ENCODE peak calls at places on chromosome 9, in eight cellular contexts. One of them, this sample, is unnamed.
A peak's percentile ranks its signal among the peaks of the same experiment; 100 is the strongest.

GRCh38 chr9:7366121-7366520 is 433.5 kb downstream of the DMAC1 start:
- DNase-seq in BJ: peak; percentile 9
- DNase-seq in foreskin fibroblast: peak; percentile 41
- DNase-seq in type B pancreatic cell: no peak
- DNase-seq in HCT116: no peak
- DNase-seq in thoracic aorta: no peak
- DNase-seq in cardiac muscle cell: peak; percentile 58
- DNase-seq in lung: no peak
- DNase-seq in this sample: no peak

GRCh38 chr9:111102793-111103474 is 64.7 kb upstream of the LPAR1 start:
- DNase-seq in HCT116: no peak
- DNase-seq in lung: no peak
- DNase-seq in foreskin fibroblast: peak; percentile 58
- DNase-seq in type B pancreatic cell: no peak
- DNase-seq in cardiac muscle cell: peak; percentile 21
- DNase-seq in BJ: no peak
- DNase-seq in thoracic aorta: no peak
- DNase-seq in this sample: no peak

GRCh38 chr9:101408374-101409078 is 9.9 kb downstream of the ZNF189 start:
- DNase-seq in cardiac muscle cell: no peak
- DNase-seq in lung: no peak
- DNase-seq in BJ: no peak
- DNase-seq in thoracic aorta: no peak
- DNase-seq in foreskin fibroblast: no peak
- DNase-seq in type B pancreatic cell: no peak
- DNase-seq in HCT116: no peak
- DNase-seq in this sample: no peak

GRCh38 chr9:117034862-117035261 is 347.8 kb downstream of the TRIM32 start:
- DNase-seq in HCT116: no peak
- DNase-seq in foreskin fibroblast: no peak
- DNase-seq in lung: no peak
- DNase-seq in type B pancreatic cell: no peak
- DNase-seq in cardiac muscle cell: peak; percentile 4
- DNase-seq in BJ: no peak
- DNase-seq in thoracic aorta: no peak
- DNase-seq in this sample: no peak

GRCh38 chr9:36041491-36041890 is 4.8 kb downstream of the RECK start:
- DNase-seq in BJ: no peak
- DNase-seq in thoracic aorta: no peak
- DNase-seq in type B pancreatic cell: no peak
- DNase-seq in lung: no peak
- DNase-seq in foreskin fibroblast: no peak
- DNase-seq in cardiac muscle cell: no peak
- DNase-seq in HCT116: no peak
- DNase-seq in this sample: no peak

GRCh38 chr9:123843703-123844102 is 86.2 kb downstream of the DENND1A start:
- DNase-seq in HCT116: no peak
- DNase-seq in cardiac muscle cell: no peak
- DNase-seq in type B pancreatic cell: no peak
- DNase-seq in lung: no peak
- DNase-seq in foreskin fibroblast: no peak
- DNase-seq in thoracic aorta: no peak
- DNase-seq in BJ: no peak
- DNase-seq in this sample: no peak

GRCh38 chr9:38211002-38211401 is 142.0 kb upstream of the SHB start:
- DNase-seq in lung: no peak
- DNase-seq in BJ: no peak
- DNase-seq in cardiac muscle cell: no peak
- DNase-seq in type B pancreatic cell: no peak
- DNase-seq in HCT116: no peak
- DNase-seq in thoracic aorta: no peak
- DNase-seq in foreskin fibroblast: no peak
- DNase-seq in this sample: no peak

GRCh38 chr9:112765281-112765680 is 14.7 kb downstream of the SNX30 start:
- DNase-seq in type B pancreatic cell: no peak
- DNase-seq in lung: no peak
- DNase-seq in BJ: no peak
- DNase-seq in foreskin fibroblast: no peak
- DNase-seq in cardiac muscle cell: no peak
- DNase-seq in thoracic aorta: no peak
- DNase-seq in HCT116: no peak
- DNase-seq in this sample: no peak

GRCh38 chr9:113593682-113594281 is 130.3 kb downstream of the RGS3 start:
- DNase-seq in HCT116: peak; percentile 49
- DNase-seq in cardiac muscle cell: peak; percentile 98
- DNase-seq in foreskin fibroblast: peak; percentile 99
- DNase-seq in thoracic aorta: peak; percentile 97
- DNase-seq in type B pancreatic cell: peak; percentile 88
- DNase-seq in BJ: peak; percentile 97
- DNase-seq in lung: peak; percentile 79
- DNase-seq in this sample: no peak

GRCh38 chr9:120698766-120699165 is 15.5 kb downstream of the MEGF9 start:
- DNase-seq in cardiac muscle cell: no peak
- DNase-seq in type B pancreatic cell: no peak
- DNase-seq in lung: no peak
- DNase-seq in thoracic aorta: no peak
- DNase-seq in HCT116: no peak
- DNase-seq in BJ: no peak
- DNase-seq in foreskin fibroblast: peak; percentile 43
- DNase-seq in this sample: no peak

GRCh38 chr9:68730570-68731227 is 25.7 kb downstream of the PIP5K1B start:
- DNase-seq in type B pancreatic cell: no peak
- DNase-seq in lung: no peak
- DNase-seq in BJ: no peak
- DNase-seq in cardiac muscle cell: no peak
- DNase-seq in thoracic aorta: no peak
- DNase-seq in foreskin fibroblast: no peak
- DNase-seq in HCT116: no peak
- DNase-seq in this sample: no peak

GRCh38 chr9:136453326-136453725 is 13.7 kb upstream of the INPP5E start:
- DNase-seq in HCT116: no peak
- DNase-seq in thoracic aorta: no peak
- DNase-seq in lung: no peak
- DNase-seq in BJ: no peak
- DNase-seq in cardiac muscle cell: no peak
- DNase-seq in foreskin fibroblast: no peak
- DNase-seq in type B pancreatic cell: no peak
- DNase-seq in this sample: no peak

GRCh38 chr9:136454026-136454796 is 14.6 kb upstream of the INPP5E start:
- DNase-seq in BJ: no peak
- DNase-seq in cardiac muscle cell: no peak
- DNase-seq in thoracic aorta: no peak
- DNase-seq in lung: no peak
- DNase-seq in HCT116: no peak
- DNase-seq in type B pancreatic cell: no peak
- DNase-seq in foreskin fibroblast: no peak
- DNase-seq in this sample: no peak

GRCh38 chr9:136455043-136456002 is 15.7 kb upstream of the INPP5E start:
- DNase-seq in thoracic aorta: no peak
- DNase-seq in lung: no peak
- DNase-seq in HCT116: no peak
- DNase-seq in foreskin fibroblast: no peak
- DNase-seq in BJ: no peak
- DNase-seq in type B pancreatic cell: no peak
- DNase-seq in cardiac muscle cell: no peak
- DNase-seq in this sample: no peak

GRCh38 chr9:136448655-136449054 is 9.0 kb upstream of the INPP5E start:
- DNase-seq in foreskin fibroblast: no peak
- DNase-seq in thoracic aorta: no peak
- DNase-seq in cardiac muscle cell: no peak
- DNase-seq in HCT116: no peak
- DNase-seq in type B pancreatic cell: no peak
- DNase-seq in BJ: no peak
- DNase-seq in lung: no peak
- DNase-seq in this sample: no peak

GRCh38 chr9:136451221-136451877 is 11.7 kb upstream of the INPP5E start:
- DNase-seq in type B pancreatic cell: no peak
- DNase-seq in HCT116: no peak
- DNase-seq in lung: no peak
- DNase-seq in BJ: no peak
- DNase-seq in foreskin fibroblast: no peak
- DNase-seq in cardiac muscle cell: no peak
- DNase-seq in thoracic aorta: no peak
- DNase-seq in this sample: no peak
- TF ChIP-seq CTCF in type B pancreatic cell: no peak
- TF ChIP-seq CTCF in HCT116: no peak
- TF ChIP-seq CTCF in lung: no peak
- TF ChIP-seq CTCF in BJ: peak; percentile 4
- TF ChIP-seq CTCF in foreskin fibroblast: no peak
- TF ChIP-seq CTCF in cardiac muscle cell: no peak
- TF ChIP-seq CTCF in thoracic aorta: no peak
- TF ChIP-seq CTCF in this sample: no peak

GRCh38 chr9:108125541-108125940 is 636.0 kb upstream of the KLF4 start:
- DNase-seq in thoracic aorta: no peak
- DNase-seq in lung: no peak
- DNase-seq in type B pancreatic cell: no peak
- DNase-seq in cardiac muscle cell: no peak
- DNase-seq in BJ: no peak
- DNase-seq in foreskin fibroblast: no peak
- DNase-seq in HCT116: no peak
- DNase-seq in this sample: no peak
- TF ChIP-seq CTCF in thoracic aorta: no peak
- TF ChIP-seq CTCF in lung: no peak
- TF ChIP-seq CTCF in type B pancreatic cell: peak; percentile 59
- TF ChIP-seq CTCF in cardiac muscle cell: peak; percentile 45
- TF ChIP-seq CTCF in BJ: peak; percentile 41
- TF ChIP-seq CTCF in foreskin fibroblast: peak; percentile 23
- TF ChIP-seq CTCF in HCT116: no peak
- TF ChIP-seq CTCF in this sample: peak; percentile 34

GRCh38 chr9:131627846-131628820 is 82.8 kb downstream of the PRRT1B start:
- DNase-seq in foreskin fibroblast: no peak
- DNase-seq in thoracic aorta: no peak
- DNase-seq in type B pancreatic cell: no peak
- DNase-seq in BJ: no peak
- DNase-seq in HCT116: no peak
- DNase-seq in cardiac muscle cell: peak; percentile 88
- DNase-seq in lung: peak; percentile 67
- DNase-seq in this sample: no peak

GRCh38 chr9:131628821-131629197 is 83.5 kb downstream of the PRRT1B start:
- DNase-seq in foreskin fibroblast: no peak
- DNase-seq in type B pancreatic cell: no peak
- DNase-seq in cardiac muscle cell: no peak
- DNase-seq in BJ: no peak
- DNase-seq in lung: no peak
- DNase-seq in HCT116: no peak
- DNase-seq in thoracic aorta: no peak
- DNase-seq in this sample: no peak

GRCh38 chr9:131629827-131630205 is 84.5 kb downstream of the PRRT1B start:
- DNase-seq in lung: no peak
- DNase-seq in foreskin fibroblast: no peak
- DNase-seq in type B pancreatic cell: no peak
- DNase-seq in HCT116: no peak
- DNase-seq in BJ: no peak
- DNase-seq in thoracic aorta: no peak
- DNase-seq in cardiac muscle cell: no peak
- DNase-seq in this sample: no peak

GRCh38 chr9:131631254-131631653 is 85.9 kb downstream of the PRRT1B start:
- DNase-seq in foreskin fibroblast: no peak
- DNase-seq in BJ: no peak
- DNase-seq in lung: no peak
- DNase-seq in cardiac muscle cell: no peak
- DNase-seq in HCT116: no peak
- DNase-seq in type B pancreatic cell: no peak
- DNase-seq in thoracic aorta: no peak
- DNase-seq in this sample: no peak

GRCh38 chr9:131630206-131630831 is 85.0 kb downstream of the PRRT1B start:
- DNase-seq in lung: no peak
- DNase-seq in type B pancreatic cell: no peak
- DNase-seq in BJ: no peak
- DNase-seq in cardiac muscle cell: no peak
- DNase-seq in HCT116: no peak
- DNase-seq in foreskin fibroblast: no peak
- DNase-seq in thoracic aorta: no peak
- DNase-seq in this sample: no peak
- TF ChIP-seq CTCF in lung: no peak
- TF ChIP-seq CTCF in type B pancreatic cell: no peak
- TF ChIP-seq CTCF in BJ: no peak
- TF ChIP-seq CTCF in cardiac muscle cell: no peak
- TF ChIP-seq CTCF in HCT116: no peak
- TF ChIP-seq CTCF in foreskin fibroblast: no peak
- TF ChIP-seq CTCF in thoracic aorta: no peak
- TF ChIP-seq CTCF in this sample: no peak

GRCh38 chr9:118170032-118170955 is 466.1 kb downstream of the TLR4 start:
- DNase-seq in cardiac muscle cell: peak; percentile 31
- DNase-seq in lung: no peak
- DNase-seq in BJ: no peak
- DNase-seq in type B pancreatic cell: no peak
- DNase-seq in HCT116: no peak
- DNase-seq in foreskin fibroblast: peak; percentile 2
- DNase-seq in thoracic aorta: no peak
- DNase-seq in this sample: peak; percentile 1
- TF ChIP-seq CTCF in cardiac muscle cell: peak; percentile 36
- TF ChIP-seq CTCF in lung: peak; percentile 12
- TF ChIP-seq CTCF in BJ: peak; percentile 42
- TF ChIP-seq CTCF in type B pancreatic cell: peak; percentile 84
- TF ChIP-seq CTCF in HCT116: no peak
- TF ChIP-seq CTCF in foreskin fibroblast: peak; percentile 41
- TF ChIP-seq CTCF in thoracic aorta: no peak
- TF ChIP-seq CTCF in this sample: peak; percentile 65

GRCh38 chr9:98642661-98643312 is 65.9 kb downstream of the GABBR2 start:
- DNase-seq in HCT116: no peak
- DNase-seq in foreskin fibroblast: no peak
- DNase-seq in type B pancreatic cell: no peak
- DNase-seq in thoracic aorta: no peak
- DNase-seq in cardiac muscle cell: no peak
- DNase-seq in BJ: no peak
- DNase-seq in lung: no peak
- DNase-seq in this sample: no peak
- TF ChIP-seq CTCF in HCT116: no peak
- TF ChIP-seq CTCF in foreskin fibroblast: no peak
- TF ChIP-seq CTCF in type B pancreatic cell: no peak
- TF ChIP-seq CTCF in thoracic aorta: no peak
- TF ChIP-seq CTCF in cardiac muscle cell: no peak
- TF ChIP-seq CTCF in BJ: no peak
- TF ChIP-seq CTCF in lung: no peak
- TF ChIP-seq CTCF in this sample: no peak

DNA sequence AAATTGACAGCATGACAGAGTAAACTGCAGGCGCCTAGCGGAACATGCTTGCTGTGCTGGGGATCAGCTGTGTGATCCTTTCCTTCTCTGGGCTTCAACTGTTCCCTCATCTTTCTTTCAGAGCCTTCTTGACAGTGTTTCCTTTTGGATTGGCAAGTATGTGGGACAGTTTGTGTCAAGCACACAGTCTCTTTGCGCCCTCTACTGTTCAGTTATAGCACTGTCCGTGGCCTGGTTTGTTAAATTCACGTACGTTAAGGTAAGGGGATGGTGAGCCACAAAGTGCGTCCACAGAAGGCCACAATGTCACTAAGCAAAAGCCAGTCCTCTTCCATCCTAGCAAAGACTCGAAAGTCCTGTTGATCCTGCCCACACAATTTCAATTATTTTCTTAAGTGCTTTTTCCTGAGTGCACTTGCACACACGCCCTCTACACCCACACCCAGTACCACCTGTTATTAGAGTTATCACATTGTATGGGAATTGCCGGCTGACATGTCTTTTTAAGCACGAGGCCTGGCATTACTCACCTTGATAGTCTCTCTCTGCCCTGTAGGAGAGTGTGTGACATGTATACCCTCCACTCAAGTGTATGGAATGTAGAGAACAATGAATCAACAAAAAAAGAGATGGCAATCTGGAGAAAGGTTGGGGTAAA is 22.5 kb upstream of the PTPN3 start:
- DNase-seq in HCT116: peak; percentile 72
- DNase-seq in foreskin fibroblast: peak; percentile 79
- DNase-seq in type B pancreatic cell: peak; percentile 73
- DNase-seq in BJ: peak; percentile 4
- DNase-seq in cardiac muscle cell: peak; percentile 83
- DNase-seq in lung: peak; percentile 66
- DNase-seq in thoracic aorta: peak; percentile 24
- DNase-seq in this sample: peak; percentile 63
- TF ChIP-seq CTCF in HCT116: peak; percentile 89
- TF ChIP-seq CTCF in foreskin fibroblast: peak; percentile 97
- TF ChIP-seq CTCF in type B pancreatic cell: peak; percentile 95
- TF ChIP-seq CTCF in BJ: peak; percentile 92
- TF ChIP-seq CTCF in cardiac muscle cell: peak; percentile 89
- TF ChIP-seq CTCF in lung: peak; percentile 73
- TF ChIP-seq CTCF in thoracic aorta: peak; percentile 94
- TF ChIP-seq CTCF in this sample: peak; percentile 100